ENCODE peak calls at places on chromosome 3, in five cellular contexts. Z is astrocyte, N is A549, M is PC-3, V is mammary epithelial cell. I is an unnamed sample.

GRCh38 chr3:2543247-2543646 is 444.6 kb downstream of the CNTN4 start:
- DNase-seq in V (no peak), Z (no peak), M (no peak), N (no peak), I (no peak)

GRCh38 chr3:85846940-85847339 is 888.2 kb downstream of the CADM2 start:
- DNase-seq in M (no peak), Z (no peak), V (no peak), N (no peak), I (no peak)

GRCh38 chr3:43707998-43708397 is 17.3 kb downstream of the ABHD5 start:
- DNase-seq in N (peak), Z (peak), M (peak), V (peak), I (no peak)

GRCh38 chr3:126995926-126996512 is 13.1 kb downstream of the PLXNA1 start:
- DNase-seq in M (no peak), N (no peak), V (no peak), Z (no peak), I (no peak)

GRCh38 chr3:127688416-127689265 is 15.9 kb downstream of the ABTB1 start:
- DNase-seq in Z (peak), V (no peak), N (no peak), M (peak), I (peak)

GRCh38 chr3:13901935-13902584 is 22.2 kb upstream of the WNT7A start:
- DNase-seq in N (no peak), M (no peak), V (no peak), Z (no peak), I (no peak)

GRCh38 chr3:141050913-141051632 is at the start of gene SPSB4:
- DNase-seq in M (no peak), Z (peak), N (peak), V (peak), I (peak)

GRCh38 chr3:44885618-44886017 is 11.2 kb downstream of the TGM4 start:
- DNase-seq in Z (peak), M (peak), N (peak), V (peak), I (peak)

GRCh38 chr3:171231361-171231760 is 204.8 kb upstream of the SLC2A2 start:
- DNase-seq in M (no peak), N (no peak), Z (no peak), V (peak), I (no peak)

GRCh38 chr3:12941495-12942023 is 100.2 kb upstream of the RPL32 start:
- DNase-seq in Z (no peak), V (no peak), N (no peak), M (no peak), I (no peak)

GRCh38 chr3:13878711-13879101 is 1.2 kb downstream of the WNT7A start:
- DNase-seq in V (no peak), M (peak), Z (no peak), N (no peak), I (no peak)

GRCh38 chr3:109569121-109569520 is 231.8 kb upstream of the DPPA4 start:
- DNase-seq in V (no peak), M (no peak), Z (peak), N (no peak), I (no peak)

GRCh38 chr3:187014417-187014864 is 84.1 kb downstream of the ST6GAL1 start:
- DNase-seq in N (no peak), M (peak), V (peak), Z (no peak), I (no peak)

GRCh38 chr3:133944641-133945441 is 49.2 kb upstream of the RAB6B start:
- DNase-seq in Z (peak), M (peak), N (no peak), V (peak), I (peak)

GRCh38 chr3:29415824-29416223 is 135.0 kb downstream of the RBMS3 start:
- DNase-seq in Z (peak), N (no peak), V (peak), M (no peak), I (no peak)

GRCh38 chr3:171810278-171811058 is at the start of gene PLD1:
- DNase-seq in V (peak), N (peak), Z (peak), M (peak), I (peak)

GRCh38 chr3:108088697-108089096 is 2.1 kb downstream of the CD47 start:
- DNase-seq in Z (peak), M (peak), N (no peak), V (peak), I (no peak)

GRCh38 chr3:39106281-39107055 is 959 bp downstream of the GORASP1 start:
- DNase-seq in V (peak), Z (peak), N (no peak), M (peak), I (peak)

GRCh38 chr3:74614133-74614967 is at the start of gene CNTN3:
- DNase-seq in M (no peak), Z (peak), V (peak), N (no peak), I (peak)

GRCh38 chr3:148797822-148798221 is 29.8 kb upstream of the CPB1 start:
- DNase-seq in N (no peak), Z (no peak), M (no peak), V (no peak), I (no peak)
- H3K4me2 ChIP-seq in N (no peak), Z (no peak), M (no peak), V (no peak), I (no peak)

GRCh38 chr3:9947025-9947995 is 4.9 kb downstream of the PRRT3 start:
- DNase-seq in M (peak), N (peak), Z (peak), V (peak), I (peak)
- H3K27ac ChIP-seq in M (peak), N (peak), Z (no peak), V (no peak), I (no peak)

DNA sequence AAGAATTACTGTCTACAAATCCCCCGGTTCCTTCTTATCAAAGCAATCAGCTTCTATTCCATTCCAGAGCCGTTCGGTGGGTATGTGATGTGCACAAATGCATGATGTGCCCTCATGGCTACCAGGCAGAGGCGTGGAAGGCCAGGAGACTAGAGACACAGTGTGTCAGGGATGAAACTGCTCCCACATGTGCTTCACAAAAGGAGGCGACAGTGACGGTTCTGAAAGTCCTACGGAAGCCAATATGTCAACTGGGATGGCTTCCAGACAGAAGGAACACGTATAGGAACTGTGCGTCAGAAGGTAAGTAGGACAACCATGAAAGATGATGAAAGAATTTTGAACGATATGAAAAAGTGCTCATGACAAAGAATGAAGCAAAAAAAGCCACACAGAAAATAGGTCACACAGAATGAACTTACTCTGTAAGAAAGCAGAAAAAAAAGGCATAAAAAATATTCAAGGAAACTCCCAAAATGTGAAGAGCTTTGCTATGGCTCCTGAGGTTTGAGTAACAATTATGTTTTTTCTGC is 34.1 kb downstream of the GLB1 start:
- DNase-seq in M (no peak), V (no peak), N (no peak), Z (no peak), I (no peak)
- H3K4me2 ChIP-seq in M (no peak), V (no peak), N (no peak), Z (no peak), I (no peak)

GRCh38 chr3:190378240-190378891 is 9.6 kb upstream of the CLDN16 start:
- DNase-seq in N (peak), Z (peak), V (peak), M (peak), I (no peak)
- H3K27ac ChIP-seq in N (peak), Z (no peak), V (peak), M (peak), I (no peak)

GRCh38 chr3:195836736-195837135 is 25.0 kb upstream of the MUC4 start:
- DNase-seq in N (no peak), M (no peak), V (no peak), Z (no peak), I (no peak)

GRCh38 chr3:195834675-195835583 is 23.2 kb upstream of the MUC4 start:
- DNase-seq in Z (no peak), N (no peak), M (no peak), V (no peak), I (no peak)

GRCh38 chr3:195839260-195840010 is 27.7 kb upstream of the MUC4 start:
- DNase-seq in M (no peak), Z (no peak), N (no peak), V (no peak), I (no peak)

GRCh38 chr3:195835791-195836190 is 24.1 kb upstream of the MUC4 start:
- DNase-seq in Z (no peak), V (no peak), N (no peak), M (no peak), I (no peak)

DNA sequence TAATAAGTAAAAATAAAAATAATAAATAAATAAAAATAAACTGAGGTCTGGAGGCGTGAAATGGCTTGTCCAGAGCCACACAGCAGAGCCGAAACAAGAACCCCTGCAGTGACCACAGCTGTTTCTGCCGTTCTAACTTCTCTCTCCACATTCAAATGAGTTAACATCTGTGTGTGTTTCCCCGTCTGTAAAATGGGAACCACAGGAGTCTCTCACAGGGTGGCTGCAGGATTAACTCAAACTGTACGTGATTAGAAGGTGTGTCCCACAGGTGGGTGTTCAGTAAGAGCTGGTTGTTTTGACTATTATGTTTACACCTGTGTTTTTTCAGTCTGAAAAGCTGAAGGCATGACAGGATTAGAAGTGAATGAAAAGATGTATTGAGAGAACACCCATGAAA is 27.0 kb upstream of the MUC4 start:
- DNase-seq in N (no peak), Z (no peak), V (no peak), M (no peak), I (no peak)
- H3K4me2 ChIP-seq in N (no peak), Z (no peak), V (no peak), M (no peak), I (no peak)

DNA sequence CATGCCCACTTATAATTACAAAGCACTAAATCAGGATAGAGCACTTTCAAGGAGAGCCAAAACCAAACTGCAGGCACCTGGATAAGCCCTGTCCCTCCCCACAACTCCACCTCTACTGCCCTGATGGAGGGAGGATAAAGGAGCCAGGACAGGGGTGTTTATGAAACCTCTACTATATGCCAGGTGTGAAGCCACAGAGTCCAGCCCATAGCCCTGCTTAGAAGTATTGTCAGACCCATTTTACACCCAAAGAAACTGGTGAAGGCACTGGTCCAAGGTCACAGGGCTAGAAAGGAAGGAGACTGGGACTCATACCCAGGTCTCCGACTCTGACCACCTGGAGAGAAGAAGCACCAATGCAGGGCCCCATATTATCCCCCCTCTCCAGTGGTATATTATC is 48.7 kb downstream of the SH3BP5 start:
- DNase-seq in V (no peak), M (no peak), N (no peak), Z (no peak), I (no peak)
- H3K27ac ChIP-seq in V (no peak), M (no peak), N (no peak), Z (no peak), I (no peak)